ENCODE peak calls at places on chromosome 13, in six cellular contexts. One of them, this sample, is unnamed.
A peak's percentile ranks its signal among the peaks of the same experiment; 100 is the strongest.

GRCh38 chr13:95924389-95924994 is 128.7 kb downstream of the UGGT2 start:
- DNase-seq in cardiac fibroblast: peak; percentile 92
- DNase-seq in neuronal stem cell: no peak
- DNase-seq in dorsolateral prefrontal cortex: no peak
- DNase-seq in lung: no peak
- DNase-seq in cardiac muscle cell: peak; percentile 13
- DNase-seq in this sample: peak; percentile 9

GRCh38 chr13:110876592-110876991 is 38.3 kb downstream of the ANKRD10 start:
- DNase-seq in cardiac muscle cell: no peak
- DNase-seq in neuronal stem cell: no peak
- DNase-seq in lung: no peak
- DNase-seq in cardiac fibroblast: no peak
- DNase-seq in dorsolateral prefrontal cortex: no peak
- DNase-seq in this sample: no peak

GRCh38 chr13:65057986-65058385 is 2172.2 kb downstream of the PCDH9 start:
- DNase-seq in dorsolateral prefrontal cortex: no peak
- DNase-seq in cardiac muscle cell: no peak
- DNase-seq in lung: no peak
- DNase-seq in cardiac fibroblast: no peak
- DNase-seq in neuronal stem cell: no peak
- DNase-seq in this sample: no peak

GRCh38 chr13:84821261-84821660 is 939.0 kb upstream of the SLITRK1 start:
- DNase-seq in neuronal stem cell: no peak
- DNase-seq in lung: no peak
- DNase-seq in cardiac fibroblast: no peak
- DNase-seq in dorsolateral prefrontal cortex: no peak
- DNase-seq in cardiac muscle cell: no peak
- DNase-seq in this sample: no peak

GRCh38 chr13:96958286-96958891 is 35.9 kb downstream of the OXGR1 start:
- DNase-seq in cardiac muscle cell: peak; percentile 71
- DNase-seq in lung: no peak
- DNase-seq in neuronal stem cell: peak; percentile 33
- DNase-seq in dorsolateral prefrontal cortex: no peak
- DNase-seq in cardiac fibroblast: peak; percentile 68
- DNase-seq in this sample: no peak

GRCh38 chr13:85068231-85068630 is 731.0 kb downstream of the SLITRK6 start:
- DNase-seq in cardiac muscle cell: no peak
- DNase-seq in dorsolateral prefrontal cortex: no peak
- DNase-seq in neuronal stem cell: no peak
- DNase-seq in cardiac fibroblast: no peak
- DNase-seq in lung: no peak
- DNase-seq in this sample: no peak

GRCh38 chr13:105773887-105774538 is 761.4 kb downstream of the EFNB2 start:
- DNase-seq in lung: no peak
- DNase-seq in cardiac fibroblast: peak; percentile 9
- DNase-seq in dorsolateral prefrontal cortex: no peak
- DNase-seq in cardiac muscle cell: no peak
- DNase-seq in neuronal stem cell: no peak
- DNase-seq in this sample: no peak

GRCh38 chr13:76620036-76620435 is 266.2 kb downstream of the KCTD12 start:
- DNase-seq in cardiac fibroblast: peak; percentile 77
- DNase-seq in neuronal stem cell: no peak
- DNase-seq in dorsolateral prefrontal cortex: no peak
- DNase-seq in lung: no peak
- DNase-seq in cardiac muscle cell: no peak
- DNase-seq in this sample: no peak

GRCh38 chr13:103539265-103539664 is 473.0 kb upstream of the SLC10A2 start:
- DNase-seq in dorsolateral prefrontal cortex: peak; percentile 63
- DNase-seq in cardiac fibroblast: no peak
- DNase-seq in neuronal stem cell: peak; percentile 48
- DNase-seq in lung: no peak
- DNase-seq in cardiac muscle cell: peak; percentile 75
- DNase-seq in this sample: no peak

GRCh38 chr13:51420681-51421476 is 32.0 kb downstream of the INTS6 start:
- DNase-seq in lung: no peak
- DNase-seq in dorsolateral prefrontal cortex: no peak
- DNase-seq in cardiac muscle cell: no peak
- DNase-seq in cardiac fibroblast: no peak
- DNase-seq in neuronal stem cell: no peak
- DNase-seq in this sample: no peak

GRCh38 chr13:41613984-41614581 is 156.7 kb downstream of the RGCC start:
- DNase-seq in cardiac muscle cell: no peak
- DNase-seq in lung: no peak
- DNase-seq in dorsolateral prefrontal cortex: no peak
- DNase-seq in cardiac fibroblast: peak; percentile 95
- DNase-seq in neuronal stem cell: peak; percentile 2
- DNase-seq in this sample: peak; percentile 36

GRCh38 chr13:47168086-47168485 is 271.2 kb upstream of the HTR2A start:
- DNase-seq in cardiac fibroblast: peak; percentile 69
- DNase-seq in lung: no peak
- DNase-seq in neuronal stem cell: no peak
- DNase-seq in dorsolateral prefrontal cortex: no peak
- DNase-seq in cardiac muscle cell: no peak
- DNase-seq in this sample: no peak

GRCh38 chr13:41788552-41788951 is 172.4 kb downstream of the VWA8 start:
- DNase-seq in dorsolateral prefrontal cortex: no peak
- DNase-seq in lung: no peak
- DNase-seq in cardiac muscle cell: peak; percentile 29
- DNase-seq in neuronal stem cell: no peak
- DNase-seq in cardiac fibroblast: no peak
- DNase-seq in this sample: no peak

GRCh38 chr13:41236369-41236768 is 27.0 kb downstream of the MTRF1 start:
- DNase-seq in lung: no peak
- DNase-seq in neuronal stem cell: no peak
- DNase-seq in cardiac fibroblast: no peak
- DNase-seq in dorsolateral prefrontal cortex: no peak
- DNase-seq in cardiac muscle cell: no peak
- DNase-seq in this sample: no peak

GRCh38 chr13:37647038-37647650 is 48.6 kb upstream of the POSTN start:
- DNase-seq in lung: no peak
- DNase-seq in cardiac fibroblast: no peak
- DNase-seq in dorsolateral prefrontal cortex: no peak
- DNase-seq in cardiac muscle cell: peak; percentile 28
- DNase-seq in neuronal stem cell: peak; percentile 21
- DNase-seq in this sample: no peak

GRCh38 chr13:87094646-87095045 is 576.5 kb upstream of the SLITRK5 start:
- DNase-seq in cardiac muscle cell: peak; percentile 83
- DNase-seq in cardiac fibroblast: no peak
- DNase-seq in lung: no peak
- DNase-seq in dorsolateral prefrontal cortex: no peak
- DNase-seq in neuronal stem cell: no peak
- DNase-seq in this sample: no peak

GRCh38 chr13:79571147-79571546 is 90.2 kb downstream of the NDFIP2 start:
- DNase-seq in neuronal stem cell: no peak
- DNase-seq in dorsolateral prefrontal cortex: no peak
- DNase-seq in cardiac fibroblast: no peak
- DNase-seq in cardiac muscle cell: no peak
- DNase-seq in lung: no peak
- DNase-seq in this sample: no peak

GRCh38 chr13:34409496-34410163 is 532.4 kb upstream of the NBEA start:
- DNase-seq in lung: no peak
- DNase-seq in dorsolateral prefrontal cortex: no peak
- DNase-seq in cardiac muscle cell: no peak
- DNase-seq in cardiac fibroblast: no peak
- DNase-seq in neuronal stem cell: no peak
- DNase-seq in this sample: no peak

GRCh38 chr13:51645154-51645650 is 60.9 kb downstream of the WDFY2 start:
- DNase-seq in cardiac muscle cell: no peak
- DNase-seq in lung: no peak
- DNase-seq in neuronal stem cell: no peak
- DNase-seq in cardiac fibroblast: peak; percentile 94
- DNase-seq in dorsolateral prefrontal cortex: no peak
- DNase-seq in this sample: no peak

GRCh38 chr13:112106467-112107141 is 39.7 kb downstream of the SOX1 start:
- DNase-seq in neuronal stem cell: peak; percentile 59
- DNase-seq in dorsolateral prefrontal cortex: no peak
- DNase-seq in cardiac muscle cell: no peak
- DNase-seq in lung: no peak
- DNase-seq in cardiac fibroblast: no peak
- DNase-seq in this sample: no peak

GRCh38 chr13:33467556-33467955 is 182.0 kb upstream of the STARD13 start:
- DNase-seq in cardiac muscle cell: no peak
- DNase-seq in neuronal stem cell: no peak
- DNase-seq in dorsolateral prefrontal cortex: no peak
- DNase-seq in cardiac fibroblast: no peak
- DNase-seq in lung: no peak
- DNase-seq in this sample: no peak

GRCh38 chr13:105796081-105796480 is 739.4 kb downstream of the EFNB2 start:
- DNase-seq in dorsolateral prefrontal cortex: no peak
- DNase-seq in neuronal stem cell: no peak
- DNase-seq in cardiac fibroblast: no peak
- DNase-seq in lung: no peak
- DNase-seq in cardiac muscle cell: no peak
- DNase-seq in this sample: no peak

GRCh38 chr13:79227418-79227817 is 178.6 kb downstream of the RBM26 start:
- DNase-seq in cardiac fibroblast: no peak
- DNase-seq in dorsolateral prefrontal cortex: no peak
- DNase-seq in neuronal stem cell: no peak
- DNase-seq in cardiac muscle cell: no peak
- DNase-seq in lung: no peak
- DNase-seq in this sample: no peak

GRCh38 chr13:67228909-67229308 is 1.2 kb downstream of the PCDH9 start:
- DNase-seq in lung: no peak
- DNase-seq in cardiac muscle cell: no peak
- DNase-seq in neuronal stem cell: no peak
- DNase-seq in cardiac fibroblast: no peak
- DNase-seq in dorsolateral prefrontal cortex: peak; percentile 37
- DNase-seq in this sample: no peak

GRCh38 chr13:54368387-54368786 is 1339.8 kb downstream of the OLFM4 start:
- DNase-seq in cardiac fibroblast: no peak
- DNase-seq in lung: no peak
- DNase-seq in dorsolateral prefrontal cortex: no peak
- DNase-seq in cardiac muscle cell: no peak
- DNase-seq in neuronal stem cell: no peak
- DNase-seq in this sample: no peak

GRCh38 chr13:41650706-41651105 is 193.4 kb downstream of the RGCC start:
- DNase-seq in neuronal stem cell: no peak
- DNase-seq in cardiac muscle cell: no peak
- DNase-seq in dorsolateral prefrontal cortex: no peak
- DNase-seq in lung: no peak
- DNase-seq in cardiac fibroblast: no peak
- DNase-seq in this sample: no peak

GRCh38 chr13:112697756-112698655 is 8.2 kb downstream of the ATP11A start:
- DNase-seq in cardiac muscle cell: no peak
- DNase-seq in cardiac fibroblast: no peak
- DNase-seq in neuronal stem cell: no peak
- DNase-seq in dorsolateral prefrontal cortex: no peak
- DNase-seq in lung: no peak
- DNase-seq in this sample: no peak

GRCh38 chr13:110690516-110690915 is 15.4 kb downstream of the CARS2 start:
- DNase-seq in cardiac muscle cell: no peak
- DNase-seq in cardiac fibroblast: no peak
- DNase-seq in lung: no peak
- DNase-seq in dorsolateral prefrontal cortex: no peak
- DNase-seq in neuronal stem cell: no peak
- DNase-seq in this sample: no peak

GRCh38 chr13:32267836-32268439 is 47.2 kb downstream of the ZAR1L start:
- DNase-seq in cardiac fibroblast: no peak
- DNase-seq in dorsolateral prefrontal cortex: no peak
- DNase-seq in lung: peak; percentile 38
- DNase-seq in cardiac muscle cell: no peak
- DNase-seq in neuronal stem cell: peak; percentile 17
- DNase-seq in this sample: no peak

GRCh38 chr13:99104396-99104795 is 96.3 kb upstream of the UBAC2 start:
- DNase-seq in cardiac fibroblast: no peak
- DNase-seq in dorsolateral prefrontal cortex: no peak
- DNase-seq in neuronal stem cell: no peak
- DNase-seq in lung: no peak
- DNase-seq in cardiac muscle cell: no peak
- DNase-seq in this sample: no peak
- H3K4me3 ChIP-seq in cardiac fibroblast: no peak overlapping the region
- H3K4me3 ChIP-seq in dorsolateral prefrontal cortex: no peak overlapping the region
- H3K4me3 ChIP-seq in neuronal stem cell: no peak overlapping the region
- H3K4me3 ChIP-seq in lung: no peak overlapping the region
- H3K4me3 ChIP-seq in cardiac muscle cell: no peak overlapping the region
- H3K4me3 ChIP-seq in this sample: no peak overlapping the region

GRCh38 chr13:114076329-114076761 is 56.1 kb downstream of the RASA3 start:
- DNase-seq in cardiac muscle cell: no peak
- DNase-seq in dorsolateral prefrontal cortex: no peak
- DNase-seq in lung: no peak
- DNase-seq in neuronal stem cell: no peak
- DNase-seq in cardiac fibroblast: no peak
- DNase-seq in this sample: no peak
- H3K4me3 ChIP-seq in cardiac muscle cell: no peak overlapping the region
- H3K4me3 ChIP-seq in dorsolateral prefrontal cortex: no peak overlapping the region
- H3K4me3 ChIP-seq in lung: no peak overlapping the region
- H3K4me3 ChIP-seq in neuronal stem cell: peak overlapping the region; percentile 52
- H3K4me3 ChIP-seq in cardiac fibroblast: no peak overlapping the region
- H3K4me3 ChIP-seq in this sample: no peak overlapping the region

GRCh38 chr13:44434441-44435141 is 61.0 kb downstream of the SERP2 start:
- DNase-seq in dorsolateral prefrontal cortex: no peak
- DNase-seq in lung: no peak
- DNase-seq in neuronal stem cell: no peak
- DNase-seq in cardiac muscle cell: no peak
- DNase-seq in cardiac fibroblast: no peak
- DNase-seq in this sample: no peak
- H3K4me3 ChIP-seq in dorsolateral prefrontal cortex: peak overlapping the region; percentile 83
- H3K4me3 ChIP-seq in lung: peak overlapping the region; percentile 86
- H3K4me3 ChIP-seq in neuronal stem cell: peak overlapping the region; percentile 77
- H3K4me3 ChIP-seq in cardiac muscle cell: peak overlapping the region; percentile 93
- H3K4me3 ChIP-seq in cardiac fibroblast: peak overlapping the region; percentile 35
- H3K4me3 ChIP-seq in this sample: peak overlapping the region; percentile 71

GRCh38 chr13:21074601-21075302 is 13.4 kb upstream of the LATS2 start:
- DNase-seq in cardiac fibroblast: peak; percentile 19
- DNase-seq in dorsolateral prefrontal cortex: no peak
- DNase-seq in neuronal stem cell: no peak
- DNase-seq in lung: no peak
- DNase-seq in cardiac muscle cell: no peak
- DNase-seq in this sample: peak; percentile 62
- H3K4me3 ChIP-seq in cardiac fibroblast: no peak overlapping the region
- H3K4me3 ChIP-seq in dorsolateral prefrontal cortex: peak overlapping the region; percentile 65
- H3K4me3 ChIP-seq in neuronal stem cell: no peak overlapping the region
- H3K4me3 ChIP-seq in lung: no peak overlapping the region
- H3K4me3 ChIP-seq in cardiac muscle cell: no peak overlapping the region
- H3K4me3 ChIP-seq in this sample: no peak overlapping the region

This sample was measured in MG63.